ENCODE peak calls at places on chromosomes 2 and 18, in six cellular contexts. B is H1, M is prostate gland, R is suprapubic skin, D is stomach, E is HepG2. N is an unnamed sample.

GRCh38 chr2:16088035-16088696 is 147.8 kb downstream of the MYCN start:
- DNase-seq in E (no peak), B (no peak), R (no peak), D (no peak), M (no peak), N (no peak)

GRCh38 chr2:60602828-60603532 is 49.5 kb upstream of the BCL11A start:
- DNase-seq in E (no peak), M (peak), B (no peak), D (no peak), R (no peak), N (no peak)

GRCh38 chr2:217513256-217513655 is 489.5 kb downstream of the TNS1 start:
- DNase-seq in E (no peak), D (no peak), B (no peak), M (no peak), R (no peak), N (no peak)

GRCh38 chr2:11404381-11405073 is 60.1 kb upstream of the ROCK2 start:
- DNase-seq in E (no peak), B (no peak), M (no peak), R (peak), D (no peak), N (no peak)

GRCh38 chr18:44803019-44803650 is 122.4 kb downstream of the SETBP1 start:
- DNase-seq in R (no peak), D (peak), E (peak), M (peak), B (no peak), N (no peak)

GRCh38 chr2:240363718-240364581 is 71.5 kb upstream of the GPC1 start:
- DNase-seq in M (no peak), D (no peak), R (no peak), E (no peak), B (no peak), N (no peak)

GRCh38 chr2:46554381-46554780 is 75.0 kb downstream of the TMEM247 start:
- DNase-seq in D (no peak), E (no peak), R (no peak), M (no peak), B (no peak), N (no peak)

GRCh38 chr2:132550945-132551344 is 119.1 kb downstream of the LYPD1 start:
- DNase-seq in R (no peak), M (no peak), B (no peak), E (no peak), D (no peak), N (no peak)

GRCh38 chr2:28173377-28173776 is 219.3 kb upstream of the FOSL2 start:
- DNase-seq in M (no peak), E (no peak), R (no peak), D (no peak), B (no peak), N (no peak)

GRCh38 chr18:34921811-34922385 is 119.3 kb upstream of the MAPRE2 start:
- DNase-seq in E (no peak), D (no peak), M (no peak), B (no peak), R (no peak), N (no peak)

GRCh38 chr2:73917296-73917695 is 9.4 kb upstream of the DGUOK start:
- DNase-seq in M (no peak), D (no peak), B (no peak), E (no peak), R (no peak), N (no peak)

GRCh38 chr2:25323042-25323514 is 18.6 kb downstream of the DNMT3A start:
- DNase-seq in D (no peak), E (no peak), B (peak), R (no peak), M (no peak), N (no peak)
- TF ChIP-seq CTCF in D (no peak), E (no peak), B (no peak), R (no peak), M (no peak), N (no peak)

GRCh38 chr18:26210147-26210546 is 16.1 kb upstream of the TAF4B start:
- DNase-seq in D (no peak), R (no peak), E (no peak), M (no peak), B (no peak), N (no peak)

GRCh38 chr18:26215247-26215970 is 10.8 kb upstream of the TAF4B start:
- DNase-seq in E (no peak), B (no peak), D (no peak), R (no peak), M (no peak), N (no peak)
- H3K4me3 ChIP-seq in E (no peak), B (no peak), D (no peak), R (no peak), M (no peak), N (no peak)

GRCh38 chr2:191691898-191692297 is 14.0 kb downstream of the NABP1 start:
- DNase-seq in E (no peak), D (no peak), B (no peak), R (no peak), M (no peak), N (no peak)

GRCh38 chr2:191691016-191691725 is 13.2 kb downstream of the NABP1 start:
- DNase-seq in D (peak), M (peak), E (peak), R (no peak), B (no peak), N (no peak)

GRCh38 chr2:191693778-191694177 is 15.8 kb downstream of the NABP1 start:
- DNase-seq in E (no peak), M (no peak), D (no peak), R (no peak), B (no peak), N (no peak)

GRCh38 chr2:191693151-191693550 is 15.2 kb downstream of the NABP1 start:
- DNase-seq in E (no peak), R (no peak), D (no peak), M (no peak), B (no peak), N (no peak)

DNA sequence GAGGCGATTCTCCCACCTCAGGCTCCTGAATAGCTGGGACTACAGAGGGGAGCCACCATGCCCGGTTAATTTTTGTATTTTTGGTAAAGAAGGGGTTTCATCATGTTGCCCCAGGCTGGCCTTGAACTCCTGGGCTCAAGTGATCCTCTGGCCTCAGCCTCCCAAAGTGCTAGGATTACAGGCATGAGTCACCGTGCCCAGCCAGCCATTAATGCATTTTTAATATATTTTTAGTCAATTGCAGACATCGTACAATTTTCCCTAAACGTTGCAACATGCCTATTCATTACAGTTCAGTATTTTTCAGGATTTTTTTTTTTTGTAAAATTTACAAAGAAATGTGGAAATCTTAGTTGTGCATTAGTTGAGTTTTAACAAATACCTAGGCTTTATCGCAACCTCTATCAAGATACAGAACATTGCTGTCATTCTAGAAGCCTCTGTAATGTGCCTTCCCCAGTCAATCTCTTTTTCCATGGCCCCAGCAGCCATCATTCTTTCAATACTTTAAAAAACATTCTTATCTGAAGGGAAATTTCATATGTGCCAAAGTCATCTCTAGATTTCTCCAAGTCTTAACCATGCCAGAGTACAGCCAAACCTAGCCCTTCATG is 14.7 kb downstream of the NABP1 start:
- DNase-seq in M (no peak), E (no peak), D (no peak), B (no peak), R (no peak), N (no peak)
- TF ChIP-seq POLR2AphosphoS5 in M (no peak), E (no peak), D (no peak), B (no peak), R (no peak), N (no peak)

DNA sequence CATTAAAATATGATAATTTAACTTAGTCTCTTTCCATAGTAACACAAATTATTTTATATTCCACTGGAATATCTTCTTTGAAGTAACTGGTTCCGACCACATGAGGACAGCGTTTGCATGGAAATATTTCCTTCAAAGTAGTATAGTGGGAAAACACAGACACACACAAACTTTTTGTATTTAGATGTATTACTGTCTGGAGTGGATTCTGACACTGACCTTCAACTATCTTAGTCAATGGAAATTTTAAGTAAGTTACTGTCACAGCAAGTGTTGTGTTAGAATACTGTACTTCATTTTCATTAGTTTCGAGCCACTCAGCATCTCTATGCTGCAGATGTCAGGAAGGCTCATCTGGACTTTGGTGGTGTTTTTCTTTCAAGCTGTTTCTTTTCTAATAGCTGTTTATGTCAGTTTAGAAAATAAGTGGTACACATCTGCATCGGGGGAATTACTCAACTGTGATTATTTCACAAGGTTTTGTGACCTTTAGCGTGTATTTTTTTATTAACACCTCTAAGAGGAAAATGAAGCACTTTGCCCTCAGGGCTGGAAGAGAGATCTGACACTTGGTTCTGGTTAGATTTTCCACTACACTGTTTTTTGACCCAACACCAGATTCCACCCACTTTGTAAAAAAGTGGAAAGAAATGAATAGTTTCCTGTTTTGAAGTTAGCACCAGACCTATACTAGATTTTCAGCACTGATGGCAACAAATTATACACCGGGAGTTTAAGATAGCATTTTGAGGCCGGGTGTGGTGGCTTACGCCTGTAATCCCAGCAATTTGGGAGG is 18.9 kb upstream of the THOC1 start:
- DNase-seq in D (no peak), M (no peak), R (no peak), B (no peak), E (peak), N (no peak)
- TF ChIP-seq CTCF in D (no peak), M (peak), R (peak), B (peak), E (peak), N (peak)

GRCh38 chr2:120442923-120443571 is 97.1 kb downstream of the INHBB start:
- DNase-seq in D (peak), M (peak), R (peak), B (peak), E (no peak), N (no peak)

GRCh38 chr2:120441744-120442471 is 96.0 kb downstream of the INHBB start:
- DNase-seq in B (no peak), R (peak), E (peak), D (peak), M (peak), N (no peak)

GRCh38 chr2:120441351-120441700 is 95.4 kb downstream of the INHBB start:
- DNase-seq in R (no peak), D (no peak), B (no peak), M (no peak), E (no peak), N (no peak)

GRCh38 chr2:120443946-120444345 is 98.0 kb downstream of the INHBB start:
- DNase-seq in D (no peak), E (no peak), M (no peak), R (peak), B (no peak), N (no peak)

DNA sequence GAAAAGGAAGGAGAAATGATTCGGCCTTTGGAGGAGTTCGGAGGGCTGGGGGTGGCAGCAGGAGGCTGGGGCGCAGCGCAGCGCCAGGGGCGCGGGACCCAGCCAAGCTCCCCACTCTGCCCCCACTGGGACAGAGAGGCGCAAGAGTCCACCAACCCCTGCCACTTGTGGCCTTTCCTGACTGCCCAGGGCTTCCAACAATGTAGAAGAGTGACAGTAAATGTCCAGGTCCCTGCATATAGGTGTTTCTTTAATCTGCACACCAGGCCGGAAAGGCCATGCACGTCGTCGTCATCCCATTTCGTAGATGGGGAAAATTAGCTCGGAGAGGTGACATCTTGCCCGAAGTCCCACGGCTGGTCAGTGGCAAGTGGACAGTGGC is 96.6 kb downstream of the INHBB start:
- DNase-seq in B (no peak), D (no peak), M (no peak), E (no peak), R (peak), N (no peak)
- H3K4me3 ChIP-seq in B (peak), D (peak), M (peak), E (no peak), R (peak), N (no peak)

DNA sequence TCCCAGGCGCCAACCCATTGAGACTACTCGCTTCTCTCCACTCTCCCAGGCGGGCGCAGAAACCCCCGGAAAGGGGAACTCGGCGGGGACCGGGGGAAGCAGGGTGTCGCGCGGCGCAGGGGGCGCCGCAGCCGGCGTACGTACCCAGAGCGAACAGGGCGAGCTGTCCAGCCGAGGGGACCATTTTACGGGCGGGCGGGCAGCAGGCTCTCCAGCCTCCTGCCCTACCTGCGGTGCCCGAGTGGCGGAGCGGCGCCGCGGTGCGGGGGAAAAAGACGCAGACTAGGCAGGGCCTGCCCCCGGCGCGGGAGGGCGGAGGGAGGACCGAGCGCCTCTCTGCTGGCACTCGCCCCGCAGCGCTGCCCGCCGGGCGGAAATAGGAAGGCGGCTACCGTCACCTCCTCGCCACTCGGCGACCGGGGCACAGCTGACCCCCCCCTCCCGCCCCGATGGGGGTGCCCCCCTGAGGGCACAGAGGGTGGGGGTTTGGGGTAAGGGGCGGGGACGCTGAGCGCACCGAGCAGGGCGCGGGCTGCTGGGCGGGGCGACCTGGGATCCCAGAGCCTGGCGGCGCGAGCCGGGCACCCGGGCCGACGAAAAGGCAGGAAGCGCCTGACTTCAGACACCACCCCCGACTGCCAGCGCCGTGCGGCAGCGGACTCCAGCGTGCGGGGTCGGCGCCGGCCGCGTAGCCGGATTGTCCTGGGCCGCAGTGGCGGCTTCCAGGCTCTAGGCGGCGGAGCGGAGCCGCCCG is at the start of gene TGFA:
- DNase-seq in M (peak), R (peak), E (peak), D (peak), B (peak), N (no peak)
- TF ChIP-seq POLR2AphosphoS5 in M (peak), R (peak), E (peak), D (no peak), B (no peak), N (no peak)

GRCh38 chr2:148936857-148937450 is 61.9 kb downstream of the KIF5C start:
- DNase-seq in E (no peak), B (no peak), M (no peak), R (no peak), D (no peak), N (no peak)
- TF ChIP-seq CTCF in E (no peak), B (peak), M (no peak), R (no peak), D (no peak), N (peak)

N was measured in Panc1.